ENCODE peak calls at places on chromosomes 11 and 22, in ten cellular contexts. L is ovary, I is left ventricle myocardium inferior, N is heart left ventricle, R is uterus, M is foreskin keratinocyte, Y is osteocyte, C is mammary epithelial cell, A is fibroblast of pulmonary artery, J is WTC11. Z is an unnamed sample.
A peak's percentile ranks its signal among the peaks of the same experiment; 100 is the strongest.

GRCh38 chr11:106369224-106369623 is 291.8 kb downstream of the AASDHPPT start:
- DNase-seq in L (no peak), I (no peak), N (no peak), R (no peak), M (no peak), Y (no peak), C (no peak), A (no peak), J (no peak), Z (no peak)

GRCh38 chr11:35366798-35367197 is 52.6 kb downstream of the SLC1A2 start:
- DNase-seq in L (no peak), I (no peak), N (no peak), R (no peak), M (no peak), Y (no peak), C (no peak), A (no peak), J (no peak), Z (no peak)

GRCh38 chr11:116808262-116809175 is 14.6 kb downstream of the APOA4 start:
- DNase-seq in L (no peak), I (no peak), N (no peak), R (no peak), M (no peak), Y (no peak), C (peak; percentile 46), A (peak; percentile 94), J (no peak), Z (peak; percentile 91)

GRCh38 chr11:77525455-77526091 is 51.7 kb upstream of the PAK1 start:
- DNase-seq in L (no peak), I (no peak), N (no peak), R (no peak), M (no peak), Y (peak; percentile 10), C (no peak), A (peak; percentile 22), J (no peak), Z (no peak)

GRCh38 chr11:120385690-120386089 is 49.5 kb downstream of the ARHGEF12 start:
- DNase-seq in L (no peak), I (no peak), N (no peak), R (no peak), M (no peak), Y (no peak), C (no peak), A (no peak), J (no peak), Z (no peak)

GRCh38 chr22:39917091-39917703 is 16.3 kb downstream of the GRAP2 start:
- DNase-seq in L (no peak), I (no peak), N (no peak), R (no peak), M (no peak), Y (no peak), C (no peak), A (no peak), J (no peak), Z (no peak)

GRCh38 chr22:27668828-27669797 is 132.4 kb downstream of the MN1 start:
- DNase-seq in L (no peak), I (peak; percentile 87), N (peak; percentile 96), R (peak; percentile 23), M (peak; percentile 66), Y (peak; percentile 89), C (no peak), A (peak; percentile 71), J (no peak), Z (peak; percentile 71)

GRCh38 chr11:134483857-134484256 is 71.8 kb upstream of the B3GAT1 start:
- DNase-seq in L (no peak), I (no peak), N (no peak), R (no peak), M (no peak), Y (no peak), C (no peak), A (no peak), J (no peak), Z (no peak)

GRCh38 chr11:32497951-32498350 is 62.6 kb upstream of the WT1 start:
- DNase-seq in L (no peak), I (no peak), N (no peak), R (peak; percentile 28), M (no peak), Y (peak; percentile 8), C (no peak), A (no peak), J (no peak), Z (no peak)

GRCh38 chr22:44689173-44689572 is 12.8 kb upstream of the PRR5 start:
- DNase-seq in L (no peak), I (no peak), N (no peak), R (no peak), M (no peak), Y (no peak), C (no peak), A (no peak), J (no peak), Z (no peak)

GRCh38 chr22:26561756-26562417 is 28.0 kb downstream of the TPST2 start:
- DNase-seq in L (no peak), I (peak; percentile 79), N (peak; percentile 90), R (no peak), M (no peak), Y (no peak), C (no peak), A (no peak), J (no peak), Z (peak; percentile 7)

GRCh38 chr22:34055525-34056200 is 135.4 kb upstream of the LARGE1 start:
- DNase-seq in L (no peak), I (no peak), N (no peak), R (no peak), M (no peak), Y (no peak), C (peak; percentile 60), A (no peak), J (peak; percentile 70), Z (no peak)

GRCh38 chr11:114496915-114497314 is 57.6 kb downstream of the REXO2 start:
- DNase-seq in L (no peak), I (no peak), N (no peak), R (no peak), M (no peak), Y (no peak), C (no peak), A (no peak), J (no peak), Z (no peak)
- TF ChIP-seq CTCF in L (no peak), I (no peak), N (no peak), R (no peak), M (no peak), Y (no peak), C (no peak), A (no peak), J (no peak), Z (no peak)

DNA sequence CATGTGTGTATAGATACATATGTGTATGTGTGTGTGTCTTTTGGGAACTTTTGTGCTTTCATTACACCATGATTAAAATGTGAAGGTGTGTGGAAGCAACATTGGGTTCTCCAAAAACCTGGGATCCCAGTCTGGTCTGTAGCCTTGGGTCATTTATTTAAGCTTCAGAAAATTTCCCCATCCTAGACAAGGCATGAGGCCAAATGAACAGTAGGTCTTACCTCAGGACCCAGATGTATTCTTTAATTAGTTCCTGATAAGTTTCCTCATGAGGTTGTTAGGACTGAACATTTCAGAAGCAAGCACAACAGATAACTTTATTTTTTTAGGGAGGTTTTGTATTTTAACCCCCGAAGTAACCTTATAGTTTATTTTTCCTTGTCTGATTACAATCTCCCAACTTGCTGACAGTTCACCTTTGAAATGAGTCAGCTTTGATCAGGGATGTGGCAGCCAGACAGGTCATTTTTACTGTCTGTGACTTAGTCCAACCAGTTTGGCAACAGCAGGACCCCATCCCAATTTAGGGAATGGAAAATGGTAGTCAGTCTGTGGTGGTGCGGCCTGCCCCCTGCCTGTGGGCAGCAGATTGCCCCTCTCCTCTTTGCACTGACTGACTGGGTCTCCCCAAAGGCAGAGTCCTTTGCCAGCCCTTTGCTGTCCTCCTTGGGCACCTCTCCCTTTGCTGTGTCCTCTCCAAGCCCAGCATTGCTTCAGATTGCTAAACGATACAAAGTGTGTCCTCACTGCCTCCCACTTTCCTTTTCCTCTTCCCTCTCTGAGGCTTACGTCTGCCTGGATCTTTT is 88.3 kb downstream of the NAV2 start:
- DNase-seq in L (no peak), I (no peak), N (no peak), R (no peak), M (no peak), Y (no peak), C (peak; percentile 32), A (no peak), J (peak; percentile 49), Z (peak; percentile 46)
- TF ChIP-seq CTCF in L (no peak), I (no peak), N (no peak), R (no peak), M (no peak), Y (no peak), C (no peak), A (peak; percentile 26), J (no peak), Z (no peak)

DNA sequence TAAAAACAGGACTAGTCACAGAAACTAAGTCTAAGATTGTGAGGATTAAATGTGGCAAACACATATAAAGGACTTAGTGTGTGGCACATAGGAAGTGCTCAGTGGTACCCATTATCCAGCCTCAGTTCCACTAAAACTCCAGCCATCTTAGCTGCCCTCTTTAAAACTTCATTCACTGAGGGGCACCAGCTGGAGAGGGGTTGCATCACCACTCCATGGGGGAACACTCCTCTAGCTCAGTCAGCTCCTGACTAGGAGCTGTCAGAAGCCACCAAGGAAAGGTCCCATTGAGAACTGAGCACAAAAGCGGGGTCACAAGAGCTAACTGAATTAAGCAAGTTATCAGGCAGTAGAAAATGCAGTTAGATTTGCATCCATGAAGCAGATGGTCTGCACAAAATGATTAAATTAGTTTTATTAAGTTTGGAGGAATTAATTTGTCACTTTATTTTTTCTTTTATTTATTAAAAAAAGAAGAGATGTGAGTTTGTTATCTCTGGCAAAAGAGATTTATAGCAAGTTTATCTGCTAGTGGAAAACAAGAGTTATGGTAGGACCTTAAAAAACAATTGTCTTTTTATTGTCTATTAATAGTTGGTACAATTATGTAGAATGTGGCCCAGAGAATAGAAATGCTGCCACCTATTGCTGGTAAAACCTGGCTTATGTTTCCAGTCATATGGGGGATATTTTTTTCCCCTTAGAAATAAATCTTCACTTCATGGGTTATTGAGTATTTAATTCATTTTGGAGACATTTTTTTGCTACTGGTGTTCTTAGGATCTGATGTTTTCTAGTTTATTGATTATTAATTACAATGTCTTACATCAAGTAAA is 95.7 kb downstream of the NAV2 start:
- DNase-seq in L (no peak), I (no peak), N (no peak), R (no peak), M (no peak), Y (no peak), C (no peak), A (no peak), J (no peak), Z (no peak)
- TF ChIP-seq CTCF in L (no peak), I (peak; percentile 48), N (peak; percentile 38), R (no peak), M (peak; percentile 43), Y (peak; percentile 55), C (peak; percentile 11), A (peak; percentile 40), J (no peak), Z (no peak)

DNA sequence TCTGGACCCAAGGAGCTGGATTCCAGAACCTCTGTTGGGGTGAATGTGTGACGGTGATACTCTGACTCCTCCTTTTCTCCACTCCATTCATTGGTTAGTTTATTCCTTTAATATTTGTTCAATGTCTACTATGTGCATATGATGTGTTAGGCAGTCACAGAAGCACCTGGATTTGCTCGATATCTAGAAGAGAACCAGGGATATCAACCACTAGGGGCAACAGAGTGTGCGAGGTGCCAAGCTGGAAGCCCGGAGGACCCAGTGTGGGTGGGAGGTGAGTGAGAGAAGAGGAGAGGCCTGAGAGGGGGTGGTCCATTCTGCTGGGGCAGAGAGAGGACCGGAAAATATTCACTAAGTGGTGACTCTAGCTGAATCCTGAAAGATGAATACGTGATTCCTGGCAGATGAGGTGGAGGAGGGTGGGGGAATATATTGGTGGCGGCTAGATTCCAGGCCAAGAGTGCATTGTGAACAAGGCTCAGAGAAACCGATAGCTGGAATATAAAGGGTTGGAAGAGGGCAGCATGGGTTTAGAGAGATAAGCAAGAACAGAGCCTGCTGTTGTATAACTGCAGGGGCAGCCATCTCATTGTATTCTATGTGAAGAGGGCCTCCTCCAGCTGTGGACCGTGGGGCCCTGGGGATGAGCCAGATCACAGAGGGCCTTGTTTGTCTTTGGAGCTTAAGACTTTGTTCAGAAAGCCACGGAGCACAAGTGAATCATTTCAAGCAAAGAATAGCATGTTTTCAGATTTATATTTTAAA is 6.9 kb upstream of the TIMP3 start:
- DNase-seq in L (no peak), I (no peak), N (no peak), R (no peak), M (no peak), Y (no peak), C (no peak), A (no peak), J (no peak), Z (no peak)
- TF ChIP-seq CTCF in L (no peak), I (no peak), N (no peak), R (no peak), M (peak; percentile 12), Y (peak; percentile 7), C (peak; percentile 4), A (no peak), J (no peak), Z (no peak)

Z was measured in MCF 10A.